ENCODE peak calls at places on chromosomes 13 and 19, in six cellular contexts. J is heart left ventricle, H is cardiac muscle cell, L is choroid plexus epithelial cell, T is body of pancreas, D is A549. Z is an unnamed sample.

GRCh38 chr13:33289966-33290365 is 4.4 kb upstream of the STARD13 start:
- DNase-seq in J (no peak), H (no peak), L (no peak), T (no peak), D (no peak), Z (no peak)

GRCh38 chr19:33405491-33406461 is 32.3 kb downstream of the CEBPG start:
- DNase-seq in J (no peak), H (no peak), L (no peak), T (no peak), D (no peak), Z (no peak)

GRCh38 chr13:46043647-46044046 is 8.9 kb downstream of the ZC3H13 start:
- DNase-seq in J (no peak), H (no peak), L (no peak), T (no peak), D (no peak), Z (no peak)

GRCh38 chr19:14337510-14337909 is 43.7 kb upstream of the ADGRE5 start:
- DNase-seq in J (no peak), H (peak; percentile 30), L (peak; percentile 25), T (no peak), D (peak; percentile 75), Z (no peak)

GRCh38 chr13:62194371-62194770 is 778.7 kb upstream of the PCDH20 start:
- DNase-seq in J (no peak), H (no peak), L (no peak), T (no peak), D (no peak), Z (no peak)

GRCh38 chr13:73844986-73845385 is 289.2 kb downstream of the KLF12 start:
- DNase-seq in J (no peak), H (peak; percentile 27), L (peak; percentile 47), T (no peak), D (no peak), Z (no peak)

GRCh38 chr13:43307921-43308433 is 284.6 kb downstream of the DNAJC15 start:
- DNase-seq in J (peak; percentile 75), H (peak; percentile 95), L (peak; percentile 95), T (peak; percentile 85), D (peak; percentile 37), Z (no peak)

GRCh38 chr13:110108348-110109139 is 198.4 kb downstream of the COL4A1 start:
- DNase-seq in J (peak; percentile 81), H (peak; percentile 94), L (peak; percentile 95), T (peak; percentile 82), D (peak; percentile 84), Z (peak; percentile 60)

GRCh38 chr13:49112782-49113525 is 107.2 kb upstream of the MLNR start:
- DNase-seq in J (no peak), H (peak; percentile 37), L (no peak), T (no peak), D (no peak), Z (no peak)

GRCh38 chr19:13505761-13506549 is at the start of gene CACNA1A:
- DNase-seq in J (no peak), H (peak; percentile 44), L (no peak), T (no peak), D (no peak), Z (no peak)

GRCh38 chr13:110343241-110343865 is 36.3 kb downstream of the COL4A2 start:
- DNase-seq in J (no peak), H (no peak), L (peak; percentile 72), T (no peak), D (peak; percentile 32), Z (no peak)

GRCh38 chr13:24626449-24626848 is 53.8 kb upstream of the ATP12A start:
- DNase-seq in J (no peak), H (no peak), L (no peak), T (no peak), D (no peak), Z (no peak)

GRCh38 chr19:13965377-13965896 is 13.1 kb downstream of the DCAF15 start:
- DNase-seq in J (no peak), H (no peak), L (no peak), T (no peak), D (no peak), Z (no peak)

GRCh38 chr13:34044660-34045080 is 226.7 kb downstream of the RFC3 start:
- DNase-seq in J (no peak), H (peak; percentile 63), L (peak; percentile 67), T (no peak), D (peak; percentile 75), Z (peak; percentile 14)

GRCh38 chr13:104534847-104535246 is 1468.6 kb upstream of the SLC10A2 start:
- DNase-seq in J (no peak), H (no peak), L (no peak), T (no peak), D (peak; percentile 21), Z (no peak)

GRCh38 chr19:10503002-10503789 is at the start of gene KEAP1:
- DNase-seq in J (peak; percentile 43), H (peak; percentile 38), L (peak; percentile 35), T (peak; percentile 28), D (peak; percentile 53), Z (peak; percentile 49)

GRCh38 chr13:51585696-51586095 is 1.4 kb downstream of the WDFY2 start:
- DNase-seq in J (no peak), H (peak; percentile 25), L (peak; percentile 42), T (no peak), D (no peak), Z (no peak)

GRCh38 chr19:5142725-5143097 is 173.8 kb downstream of the KDM4B start:
- DNase-seq in J (no peak), H (no peak), L (no peak), T (no peak), D (no peak), Z (no peak)

GRCh38 chr13:60335531-60335930 is 61.5 kb upstream of the TDRD3 start:
- DNase-seq in J (no peak), H (peak; percentile 27), L (peak; percentile 35), T (no peak), D (peak; percentile 5), Z (no peak)
- TF ChIP-seq CTCF in J (peak; percentile 75), H (peak; percentile 58), L (peak; percentile 59), T (peak; percentile 81), D (peak; percentile 39), Z (no peak)

GRCh38 chr19:1471514-1472107 is 7.4 kb downstream of the C19orf25 start:
- DNase-seq in J (no peak), H (no peak), L (no peak), T (no peak), D (no peak), Z (no peak)
- TF ChIP-seq CTCF in J (peak; percentile 17), H (no peak), L (peak; percentile 15), T (no peak), D (no peak), Z (no peak)

DNA sequence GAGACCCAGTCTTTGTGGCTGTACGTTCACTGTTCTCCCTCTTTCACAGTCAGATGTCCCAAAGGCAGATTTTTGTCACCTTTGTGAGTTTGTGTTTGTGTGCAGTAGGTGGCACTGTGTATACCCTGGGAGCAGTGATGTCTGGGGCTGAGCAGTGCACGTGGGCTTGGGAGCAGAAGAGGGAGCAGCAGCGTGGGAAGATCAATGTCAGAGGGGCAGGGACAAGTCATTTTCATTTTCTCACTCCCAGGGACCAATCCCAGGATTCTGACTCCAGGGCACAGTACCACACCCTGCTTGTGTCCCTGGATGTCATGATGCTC is 2.0 kb upstream of the PSG6 start:
- DNase-seq in J (no peak), H (no peak), L (peak; percentile 7), T (no peak), D (peak; percentile 41), Z (peak; percentile 13)
- TF ChIP-seq CTCF in J (no peak), H (no peak), L (no peak), T (no peak), D (no peak), Z (no peak)

GRCh38 chr19:17540174-17540573 is 15.3 kb upstream of the COLGALT1 start:
- DNase-seq in J (no peak), H (no peak), L (no peak), T (no peak), D (no peak), Z (no peak)

GRCh38 chr19:17538684-17539287 is 16.7 kb upstream of the COLGALT1 start:
- DNase-seq in J (no peak), H (no peak), L (no peak), T (no peak), D (peak; percentile 17), Z (no peak)

GRCh38 chr19:17541184-17541759 is 14.2 kb upstream of the COLGALT1 start:
- DNase-seq in J (no peak), H (no peak), L (no peak), T (no peak), D (no peak), Z (no peak)

GRCh38 chr19:17542042-17542441 is 13.4 kb upstream of the COLGALT1 start:
- DNase-seq in J (no peak), H (no peak), L (no peak), T (no peak), D (no peak), Z (no peak)

GRCh38 chr19:17539288-17540117 is 15.9 kb upstream of the COLGALT1 start:
- DNase-seq in J (peak; percentile 92), H (peak; percentile 98), L (peak; percentile 97), T (peak; percentile 95), D (peak; percentile 94), Z (peak; percentile 87)
- TF ChIP-seq CTCF in J (peak; percentile 65), H (peak; percentile 49), L (peak; percentile 47), T (no peak), D (no peak), Z (no peak)

GRCh38 chr19:1004803-1005664 is 4.8 kb downstream of the GRIN3B start:
- DNase-seq in J (no peak), H (no peak), L (no peak), T (no peak), D (no peak), Z (no peak)

GRCh38 chr19:1007399-1007745 is 7.2 kb downstream of the GRIN3B start:
- DNase-seq in J (no peak), H (no peak), L (no peak), T (no peak), D (no peak), Z (no peak)

GRCh38 chr19:1007852-1008251 is 7.6 kb downstream of the GRIN3B start:
- DNase-seq in J (no peak), H (no peak), L (no peak), T (no peak), D (no peak), Z (no peak)

GRCh38 chr19:1008268-1009042 is 8.2 kb downstream of the GRIN3B start:
- DNase-seq in J (no peak), H (no peak), L (no peak), T (no peak), D (no peak), Z (no peak)

GRCh38 chr19:1006711-1007398 is 6.6 kb downstream of the GRIN3B start:
- DNase-seq in J (no peak), H (no peak), L (no peak), T (no peak), D (no peak), Z (no peak)
- TF ChIP-seq CTCF in J (no peak), H (no peak), L (no peak), T (no peak), D (no peak), Z (no peak)